ENCODE peak calls at places on chromosome 6, in nine cellular contexts. O, L, V, Y, S, G, R, T and H are unnamed samples.

GRCh38 chr6:25171301-25171700 is 107.9 kb upstream of the CARMIL1 start:
- DNase-seq in V (no peak), L (no peak), G (no peak), Y (no peak), S (no peak), R (no peak), T (peak; percentile 20), O (no peak), H (no peak)

GRCh38 chr6:167095888-167096287 is 27.0 kb upstream of the CCR6 start:
- DNase-seq in O (no peak), T (no peak), L (no peak), G (no peak), S (no peak), V (no peak), R (no peak), Y (no peak), H (no peak)

GRCh38 chr6:111664565-111665039 is 58.9 kb upstream of the TRAF3IP2 start:
- DNase-seq in V (no peak), Y (no peak), G (no peak), R (no peak), T (no peak), S (no peak), L (no peak), O (no peak), H (no peak)

GRCh38 chr6:170048615-170049256 is 242.1 kb downstream of the DLL1 start:
- DNase-seq in Y (peak; percentile 49), R (no peak), L (no peak), S (peak; percentile 75), O (no peak), T (peak; percentile 21), G (peak; percentile 83), V (no peak), H (no peak)

GRCh38 chr6:2868637-2869379 is 27.1 kb upstream of the SERPINB1 start:
- DNase-seq in G (no peak), R (no peak), S (no peak), L (no peak), T (no peak), V (no peak), Y (no peak), O (no peak), H (no peak)

GRCh38 chr6:70547905-70548304 is 18.8 kb upstream of the SDHAF4 start:
- DNase-seq in O (no peak), R (no peak), G (no peak), L (no peak), V (no peak), S (no peak), T (no peak), Y (no peak), H (no peak)

GRCh38 chr6:53432318-53433161 is 83.8 kb upstream of the ELOVL5 start:
- DNase-seq in V (peak; percentile 8), G (no peak), Y (no peak), O (no peak), L (no peak), T (peak; percentile 71), R (no peak), S (no peak), H (no peak)

GRCh38 chr6:52815167-52816092 is 11.8 kb upstream of the GSTA1 start:
- DNase-seq in Y (no peak), T (peak; percentile 72), S (no peak), O (peak; percentile 79), G (no peak), V (peak; percentile 62), L (no peak), R (peak; percentile 64), H (peak; percentile 3)

GRCh38 chr6:49939993-49940498 is 23.9 kb downstream of the DEFB114 start:
- DNase-seq in R (no peak), L (no peak), O (no peak), Y (no peak), T (peak; percentile 14), S (no peak), V (no peak), G (no peak), H (no peak)

GRCh38 chr6:73032586-73032985 is 192.7 kb downstream of the KHDC1L start:
- DNase-seq in L (no peak), T (peak; percentile 80), S (no peak), G (no peak), O (no peak), V (peak; percentile 6), Y (no peak), R (no peak), H (no peak)